ENCODE peak calls at places on chromosomes 1 and 21, in six cellular contexts. A is caudate nucleus; Z is skeletal muscle cell; O is NCI-H1417; G is A172; K is stimulated activated CD8-positive, alpha-beta memory T cell treated with anti-CD3 and anti-CD28 coated beads, Interleukin-2, amount 100 ng/mL, for 48 hours. C is an unnamed sample.

GRCh38 chr1:6348511-6349191 is 44.9 kb downstream of the ACOT7 start:
- DNase-seq in O (no peak), A (no peak), K (no peak), G (peak; percentile 67), Z (no peak), C (peak; percentile 31)

GRCh38 chr21:36646645-36647044 is 52.3 kb upstream of the SIM2 start:
- DNase-seq in G (no peak), Z (no peak), K (no peak), A (no peak), O (no peak), C (no peak)

GRCh38 chr1:118004312-118004711 is 74.8 kb downstream of the WDR3 start:
- DNase-seq in K (no peak), A (no peak), O (no peak), Z (no peak), G (no peak), C (no peak)

GRCh38 chr1:31383967-31384366 is 11.1 kb upstream of the FABP3 start:
- DNase-seq in O (no peak), Z (no peak), G (no peak), A (no peak), K (no peak), C (no peak)

GRCh38 chr1:41754540-41754939 is 164.2 kb downstream of the HIVEP3 start:
- DNase-seq in O (no peak), K (no peak), G (no peak), Z (no peak), A (no peak), C (no peak)

GRCh38 chr1:7587726-7588456 is 183.2 kb upstream of the VAMP3 start:
- DNase-seq in A (no peak), G (no peak), K (no peak), Z (no peak), O (no peak), C (no peak)

GRCh38 chr1:67436511-67437057 is 6.4 kb upstream of the SERBP1 start:
- DNase-seq in K (no peak), G (no peak), A (no peak), Z (no peak), O (no peak), C (no peak)

GRCh38 chr1:25458550-25459298 is 28.0 kb downstream of the MACO1 start:
- DNase-seq in K (no peak), Z (no peak), O (no peak), G (no peak), A (no peak), C (no peak)

GRCh38 chr1:75787524-75787923 is 1.5 kb downstream of the RABGGTB start:
- DNase-seq in Z (no peak), G (no peak), K (no peak), A (no peak), O (no peak), C (no peak)

GRCh38 chr1:116769561-116769977 is 15.3 kb downstream of the CD2 start:
- DNase-seq in K (no peak), O (no peak), G (peak; percentile 35), A (no peak), Z (peak; percentile 44), C (no peak)

GRCh38 chr21:37257526-37257966 is 9.6 kb downstream of the VPS26C start:
- DNase-seq in Z (no peak), A (no peak), K (no peak), O (peak; percentile 80), G (no peak), C (peak; percentile 26)

GRCh38 chr1:23617019-23617418 is 57.7 kb upstream of the ID3 start:
- DNase-seq in G (no peak), Z (no peak), K (no peak), O (no peak), A (no peak), C (no peak)

GRCh38 chr21:33384851-33385331 is 18.3 kb upstream of the IFNGR2 start:
- DNase-seq in A (no peak), O (no peak), G (peak; percentile 69), K (no peak), Z (no peak), C (no peak)

GRCh38 chr21:41397416-41397815 is 28.6 kb upstream of the MX1 start:
- DNase-seq in K (no peak), G (no peak), A (no peak), O (no peak), Z (no peak), C (no peak)

GRCh38 chr1:241096982-241097381 is 260.0 kb downstream of the RGS7 start:
- DNase-seq in G (no peak), Z (no peak), K (no peak), O (no peak), A (no peak), C (no peak)

GRCh38 chr1:67264899-67265298 is 42.8 kb upstream of the IL12RB2 start:
- DNase-seq in G (no peak), K (no peak), A (no peak), Z (no peak), O (no peak), C (no peak)

GRCh38 chr21:34192646-34193285 is 119.4 kb downstream of the MRPS6 start:
- DNase-seq in K (no peak), O (no peak), G (no peak), Z (no peak), A (no peak), C (no peak)

C was measured in MG63.